ENCODE peak calls at places on chromosomes 7 and 10, in seven cellular contexts. One of them, this sample, is unnamed.

GRCh38 chr7:102974366-102975236 is 61.8 kb downstream of the LRRC17 start:
- DNase-seq in cardiac fibroblast: no peak
- DNase-seq in fibroblast of mammary gland: no peak
- DNase-seq in iris pigment epithelial cell: no peak
- DNase-seq in upper lobe of left lung: no peak
- DNase-seq in stimulated activated CD4-positive, alpha-beta T cell treated with anti-CD3 and anti-CD28 coated beads, Interleukin-1b, Interleukin-23, amount 100 ng/mL, for 4 hours: no peak
- DNase-seq in choroid plexus epithelial cell: no peak
- DNase-seq in this sample: no peak

GRCh38 chr7:11587814-11588213 is 244.2 kb downstream of the THSD7A start:
- DNase-seq in cardiac fibroblast: no peak
- DNase-seq in fibroblast of mammary gland: no peak
- DNase-seq in iris pigment epithelial cell: no peak
- DNase-seq in upper lobe of left lung: no peak
- DNase-seq in stimulated activated CD4-positive, alpha-beta T cell treated with anti-CD3 and anti-CD28 coated beads, Interleukin-1b, Interleukin-23, amount 100 ng/mL, for 4 hours: no peak
- DNase-seq in choroid plexus epithelial cell: no peak
- DNase-seq in this sample: no peak

GRCh38 chr10:93081834-93082233 is 8.1 kb downstream of the CYP26A1 start:
- DNase-seq in cardiac fibroblast: no peak
- DNase-seq in fibroblast of mammary gland: no peak
- DNase-seq in iris pigment epithelial cell: peak; percentile 83
- DNase-seq in upper lobe of left lung: no peak
- DNase-seq in stimulated activated CD4-positive, alpha-beta T cell treated with anti-CD3 and anti-CD28 coated beads, Interleukin-1b, Interleukin-23, amount 100 ng/mL, for 4 hours: no peak
- DNase-seq in choroid plexus epithelial cell: peak; percentile 97
- DNase-seq in this sample: no peak

GRCh38 chr10:31426425-31426824 is 107.4 kb downstream of the ZEB1 start:
- DNase-seq in cardiac fibroblast: peak; percentile 90
- DNase-seq in fibroblast of mammary gland: peak; percentile 94
- DNase-seq in iris pigment epithelial cell: peak; percentile 91
- DNase-seq in upper lobe of left lung: no peak
- DNase-seq in stimulated activated CD4-positive, alpha-beta T cell treated with anti-CD3 and anti-CD28 coated beads, Interleukin-1b, Interleukin-23, amount 100 ng/mL, for 4 hours: no peak
- DNase-seq in choroid plexus epithelial cell: peak; percentile 91
- DNase-seq in this sample: no peak

GRCh38 chr10:21171197-21171935 is 274.3 kb upstream of the NEBL start:
- DNase-seq in cardiac fibroblast: no peak
- DNase-seq in fibroblast of mammary gland: peak; percentile 37
- DNase-seq in iris pigment epithelial cell: no peak
- DNase-seq in upper lobe of left lung: no peak
- DNase-seq in stimulated activated CD4-positive, alpha-beta T cell treated with anti-CD3 and anti-CD28 coated beads, Interleukin-1b, Interleukin-23, amount 100 ng/mL, for 4 hours: no peak
- DNase-seq in choroid plexus epithelial cell: peak; percentile 25
- DNase-seq in this sample: no peak

GRCh38 chr10:78953124-78954008 is 115.4 kb upstream of the ZMIZ1 start:
- DNase-seq in cardiac fibroblast: peak; percentile 69
- DNase-seq in fibroblast of mammary gland: peak; percentile 89
- DNase-seq in iris pigment epithelial cell: peak; percentile 23
- DNase-seq in upper lobe of left lung: no peak
- DNase-seq in stimulated activated CD4-positive, alpha-beta T cell treated with anti-CD3 and anti-CD28 coated beads, Interleukin-1b, Interleukin-23, amount 100 ng/mL, for 4 hours: no peak
- DNase-seq in choroid plexus epithelial cell: no peak
- DNase-seq in this sample: no peak

GRCh38 chr7:155921804-155922506 is 109.7 kb upstream of the SHH start:
- DNase-seq in cardiac fibroblast: no peak
- DNase-seq in fibroblast of mammary gland: no peak
- DNase-seq in iris pigment epithelial cell: no peak
- DNase-seq in upper lobe of left lung: peak; percentile 80
- DNase-seq in stimulated activated CD4-positive, alpha-beta T cell treated with anti-CD3 and anti-CD28 coated beads, Interleukin-1b, Interleukin-23, amount 100 ng/mL, for 4 hours: no peak
- DNase-seq in choroid plexus epithelial cell: no peak
- DNase-seq in this sample: no peak

GRCh38 chr7:122299935-122300606 is 4.5 kb downstream of the FEZF1 start:
- DNase-seq in cardiac fibroblast: no peak
- DNase-seq in fibroblast of mammary gland: no peak
- DNase-seq in iris pigment epithelial cell: no peak
- DNase-seq in upper lobe of left lung: no peak
- DNase-seq in stimulated activated CD4-positive, alpha-beta T cell treated with anti-CD3 and anti-CD28 coated beads, Interleukin-1b, Interleukin-23, amount 100 ng/mL, for 4 hours: no peak
- DNase-seq in choroid plexus epithelial cell: no peak
- DNase-seq in this sample: no peak

GRCh38 chr7:100736671-100737070 is 3.3 kb downstream of the ZAN start:
- DNase-seq in cardiac fibroblast: no peak
- DNase-seq in fibroblast of mammary gland: no peak
- DNase-seq in iris pigment epithelial cell: no peak
- DNase-seq in upper lobe of left lung: no peak
- DNase-seq in stimulated activated CD4-positive, alpha-beta T cell treated with anti-CD3 and anti-CD28 coated beads, Interleukin-1b, Interleukin-23, amount 100 ng/mL, for 4 hours: no peak
- DNase-seq in choroid plexus epithelial cell: no peak
- DNase-seq in this sample: no peak

GRCh38 chr10:126931548-126931947 is 26.3 kb downstream of the DOCK1 start:
- DNase-seq in cardiac fibroblast: no peak
- DNase-seq in fibroblast of mammary gland: no peak
- DNase-seq in iris pigment epithelial cell: no peak
- DNase-seq in upper lobe of left lung: no peak
- DNase-seq in stimulated activated CD4-positive, alpha-beta T cell treated with anti-CD3 and anti-CD28 coated beads, Interleukin-1b, Interleukin-23, amount 100 ng/mL, for 4 hours: no peak
- DNase-seq in choroid plexus epithelial cell: no peak
- DNase-seq in this sample: no peak